ENCODE peak calls at places on chromosome 12, in four cellular contexts. One of them, this sample, is unnamed.

GRCh38 chr12:52629251-52630103 is 11.1 kb upstream of the KRT73 start:
- DNase-seq in pancreas: no peak
- DNase-seq in hepatocyte: no peak
- DNase-seq in CD8-positive, alpha-beta T cell: no peak
- DNase-seq in this sample: no peak

GRCh38 chr12:109932878-109933503 is 32.9 kb downstream of the TCHP start:
- DNase-seq in pancreas: no peak
- DNase-seq in hepatocyte: no peak
- DNase-seq in CD8-positive, alpha-beta T cell: no peak
- DNase-seq in this sample: no peak

GRCh38 chr12:90290980-90291975 is 582.6 kb upstream of the ATP2B1 start:
- DNase-seq in pancreas: no peak
- DNase-seq in hepatocyte: no peak
- DNase-seq in CD8-positive, alpha-beta T cell: no peak
- DNase-seq in this sample: no peak

GRCh38 chr12:20201733-20202132 is 166.6 kb upstream of the PDE3A start:
- DNase-seq in pancreas: no peak
- DNase-seq in hepatocyte: no peak
- DNase-seq in CD8-positive, alpha-beta T cell: no peak
- DNase-seq in this sample: no peak

GRCh38 chr12:6703631-6704030 is 3.0 kb upstream of the PIANP start:
- DNase-seq in pancreas: no peak
- DNase-seq in hepatocyte: no peak
- DNase-seq in CD8-positive, alpha-beta T cell: no peak
- DNase-seq in this sample: no peak

GRCh38 chr12:29921307-29921706 is 137.6 kb upstream of the TMTC1 start:
- DNase-seq in pancreas: no peak
- DNase-seq in hepatocyte: peak; percentile 53
- DNase-seq in CD8-positive, alpha-beta T cell: no peak
- DNase-seq in this sample: peak; percentile 48

GRCh38 chr12:46956451-46957035 is 122.9 kb upstream of the PCED1B start:
- DNase-seq in pancreas: no peak
- DNase-seq in hepatocyte: no peak
- DNase-seq in CD8-positive, alpha-beta T cell: no peak
- DNase-seq in this sample: no peak

GRCh38 chr12:67681145-67681778 is 32.7 kb downstream of the DYRK2 start:
- DNase-seq in pancreas: no peak
- DNase-seq in hepatocyte: peak; percentile 47
- DNase-seq in CD8-positive, alpha-beta T cell: no peak
- DNase-seq in this sample: peak; percentile 97

GRCh38 chr12:54840293-54840692 is 14.0 kb upstream of the MUCL1 start:
- DNase-seq in pancreas: no peak
- DNase-seq in hepatocyte: no peak
- DNase-seq in CD8-positive, alpha-beta T cell: no peak
- DNase-seq in this sample: no peak

GRCh38 chr12:3091650-3092207 is 14.6 kb downstream of the TSPAN9 start:
- DNase-seq in pancreas: no peak
- DNase-seq in hepatocyte: no peak
- DNase-seq in CD8-positive, alpha-beta T cell: no peak
- DNase-seq in this sample: no peak

GRCh38 chr12:92382383-92382878 is 236.8 kb upstream of the BTG1 start:
- DNase-seq in pancreas: no peak
- DNase-seq in hepatocyte: no peak
- DNase-seq in CD8-positive, alpha-beta T cell: no peak
- DNase-seq in this sample: no peak

GRCh38 chr12:87687362-87687761 is 341.8 kb downstream of the C12orf50 start:
- DNase-seq in pancreas: no peak
- DNase-seq in hepatocyte: peak; percentile 11
- DNase-seq in CD8-positive, alpha-beta T cell: no peak
- DNase-seq in this sample: peak; percentile 63

GRCh38 chr12:67590122-67590795 is 58.3 kb upstream of the DYRK2 start:
- DNase-seq in pancreas: no peak
- DNase-seq in hepatocyte: no peak
- DNase-seq in CD8-positive, alpha-beta T cell: peak; percentile 54
- DNase-seq in this sample: no peak

GRCh38 chr12:21934173-21934572 is 7.1 kb downstream of the ABCC9 start:
- DNase-seq in pancreas: no peak
- DNase-seq in hepatocyte: no peak
- DNase-seq in CD8-positive, alpha-beta T cell: no peak
- DNase-seq in this sample: peak; percentile 14

GRCh38 chr12:11623382-11623781 is 26.1 kb upstream of the ETV6 start:
- DNase-seq in pancreas: no peak
- DNase-seq in hepatocyte: peak; percentile 18
- DNase-seq in CD8-positive, alpha-beta T cell: no peak
- DNase-seq in this sample: peak; percentile 16

GRCh38 chr12:42103155-42103554 is 41.5 kb downstream of the GXYLT1 start:
- DNase-seq in pancreas: no peak
- DNase-seq in hepatocyte: no peak
- DNase-seq in CD8-positive, alpha-beta T cell: no peak
- DNase-seq in this sample: no peak

GRCh38 chr12:28777603-28778365 is 371.3 kb upstream of the FAR2 start:
- DNase-seq in pancreas: no peak
- DNase-seq in hepatocyte: no peak
- DNase-seq in CD8-positive, alpha-beta T cell: no peak
- DNase-seq in this sample: no peak

GRCh38 chr12:25997401-25997973 is 39.0 kb downstream of the RASSF8 start:
- DNase-seq in pancreas: no peak
- DNase-seq in hepatocyte: no peak
- DNase-seq in CD8-positive, alpha-beta T cell: no peak
- DNase-seq in this sample: peak; percentile 96

GRCh38 chr12:118061876-118062791 is 1.2 kb upstream of the WSB2 start:
- DNase-seq in pancreas: peak; percentile 39
- DNase-seq in hepatocyte: peak; percentile 62
- DNase-seq in CD8-positive, alpha-beta T cell: peak; percentile 50
- DNase-seq in this sample: peak; percentile 54

GRCh38 chr12:127191124-127191523 is 1075.8 kb upstream of the TMEM132C start:
- DNase-seq in pancreas: no peak
- DNase-seq in hepatocyte: no peak
- DNase-seq in CD8-positive, alpha-beta T cell: no peak
- DNase-seq in this sample: peak; percentile 84

GRCh38 chr12:92122941-92123779 is 22.5 kb downstream of the BTG1 start:
- DNase-seq in pancreas: no peak
- DNase-seq in hepatocyte: no peak
- DNase-seq in CD8-positive, alpha-beta T cell: no peak
- DNase-seq in this sample: no peak

GRCh38 chr12:22415342-22416309 is 81.1 kb upstream of the ST8SIA1 start:
- DNase-seq in pancreas: no peak
- DNase-seq in hepatocyte: no peak
- DNase-seq in CD8-positive, alpha-beta T cell: no peak
- DNase-seq in this sample: peak; percentile 85

GRCh38 chr12:26226629-26227375 is 31.4 kb downstream of the SSPN start:
- DNase-seq in pancreas: peak; percentile 42
- DNase-seq in hepatocyte: peak; percentile 51
- DNase-seq in CD8-positive, alpha-beta T cell: no peak
- DNase-seq in this sample: peak; percentile 39

GRCh38 chr12:52903855-52904508 is 894 bp downstream of the KRT8 start:
- DNase-seq in pancreas: peak; percentile 91
- DNase-seq in hepatocyte: peak; percentile 86
- DNase-seq in CD8-positive, alpha-beta T cell: peak; percentile 55
- DNase-seq in this sample: peak; percentile 39

DNA sequence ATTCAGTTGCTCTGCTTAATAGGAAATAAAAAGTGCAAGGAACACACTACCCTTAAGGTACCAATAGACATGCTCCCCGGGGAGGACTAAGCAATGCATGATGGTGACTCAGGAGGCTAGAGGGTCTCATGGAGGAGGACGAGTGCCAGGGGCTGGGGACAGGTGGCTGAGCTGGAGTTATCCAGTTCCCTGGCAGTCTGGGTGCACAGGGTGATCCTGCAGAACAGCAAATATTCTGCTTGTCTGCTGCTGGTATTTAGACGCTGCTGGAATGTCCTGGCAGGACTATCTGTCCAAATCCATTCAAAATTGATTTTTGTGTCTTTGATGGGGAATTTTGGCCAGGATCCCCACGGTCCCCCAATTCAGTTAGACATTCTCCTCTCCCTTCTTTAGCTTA is 138.7 kb downstream of the C12orf75 start:
- DNase-seq in pancreas: no peak
- DNase-seq in hepatocyte: no peak
- DNase-seq in CD8-positive, alpha-beta T cell: no peak
- DNase-seq in this sample: no peak
- TF ChIP-seq CTCF in pancreas: no peak
- TF ChIP-seq CTCF in hepatocyte: no peak
- TF ChIP-seq CTCF in CD8-positive, alpha-beta T cell: no peak
- TF ChIP-seq CTCF in this sample: no peak

DNA sequence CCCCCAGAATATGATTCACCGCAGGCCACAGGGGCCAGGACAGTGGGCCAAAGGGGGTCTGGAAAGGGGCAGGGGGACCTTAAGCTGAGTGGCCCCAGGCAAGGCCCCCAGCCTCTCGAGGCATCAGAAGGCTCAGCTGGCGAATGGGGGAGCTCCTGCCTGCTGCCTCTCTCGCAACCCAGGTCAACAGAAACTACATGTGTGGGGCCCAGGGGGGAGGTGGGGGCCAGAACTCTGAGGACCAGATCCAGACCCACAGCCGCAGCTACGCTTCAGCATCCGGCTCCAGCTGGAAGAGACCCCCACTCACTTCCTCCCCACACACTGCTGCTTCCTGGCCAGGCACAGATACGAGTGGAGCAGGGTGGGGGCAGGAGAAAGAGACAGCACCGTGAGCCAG is 46.5 kb downstream of the NCOR2 start:
- DNase-seq in pancreas: peak; percentile 63
- DNase-seq in hepatocyte: no peak
- DNase-seq in CD8-positive, alpha-beta T cell: no peak
- DNase-seq in this sample: no peak
- H3K4me1 ChIP-seq in pancreas: peaks cover 30% of the 10 kb centered on the region
- H3K4me1 ChIP-seq in hepatocyte: peaks cover 44% of the 10 kb centered on the region
- H3K4me1 ChIP-seq in CD8-positive, alpha-beta T cell: peaks cover 4% of the 10 kb centered on the region
- H3K4me1 ChIP-seq in this sample: peaks cover 77% of the 10 kb centered on the region

GRCh38 chr12:5073838-5074237 is 30.2 kb downstream of the KCNA5 start:
- DNase-seq in pancreas: no peak
- DNase-seq in hepatocyte: no peak
- DNase-seq in CD8-positive, alpha-beta T cell: no peak
- DNase-seq in this sample: no peak
- TF ChIP-seq CTCF in pancreas: no peak
- TF ChIP-seq CTCF in hepatocyte: peak; percentile 39
- TF ChIP-seq CTCF in CD8-positive, alpha-beta T cell: no peak
- TF ChIP-seq CTCF in this sample: peak; percentile 49

DNA sequence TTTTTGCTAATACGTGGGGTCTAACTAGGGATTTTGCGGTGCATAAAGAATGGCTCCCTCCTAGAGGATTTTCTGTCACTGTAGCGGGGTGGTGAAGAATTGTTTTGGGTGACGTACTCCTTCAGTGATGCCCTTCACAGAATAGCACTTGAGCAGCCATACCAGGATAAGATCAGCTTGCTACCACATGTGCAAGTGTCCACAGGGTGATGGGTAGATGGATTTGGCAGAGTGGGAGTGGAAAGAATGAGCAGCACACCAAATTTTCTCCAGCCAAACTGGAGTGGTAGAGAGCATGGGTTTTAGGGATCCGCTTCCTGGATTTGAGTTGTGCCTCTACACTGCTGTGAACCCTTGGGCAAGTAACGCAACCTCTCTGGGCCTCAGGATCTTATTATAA is 2.3 kb downstream of the TCP11L2 start:
- DNase-seq in pancreas: no peak
- DNase-seq in hepatocyte: no peak
- DNase-seq in CD8-positive, alpha-beta T cell: no peak
- DNase-seq in this sample: no peak
- H3K4me1 ChIP-seq in pancreas: peaks cover 23% of the 10 kb centered on the region
- H3K4me1 ChIP-seq in hepatocyte: peaks cover 51% of the 10 kb centered on the region
- H3K4me1 ChIP-seq in CD8-positive, alpha-beta T cell: peaks cover 50% of the 10 kb centered on the region
- H3K4me1 ChIP-seq in this sample: peaks cover 20% of the 10 kb centered on the region

GRCh38 chr12:94983321-94983720 is 20.2 kb downstream of the NDUFA12 start:
- DNase-seq in pancreas: no peak
- DNase-seq in hepatocyte: no peak
- DNase-seq in CD8-positive, alpha-beta T cell: no peak
- DNase-seq in this sample: peak; percentile 70

GRCh38 chr12:94982456-94982855 is 21.0 kb downstream of the NDUFA12 start:
- DNase-seq in pancreas: no peak
- DNase-seq in hepatocyte: no peak
- DNase-seq in CD8-positive, alpha-beta T cell: no peak
- DNase-seq in this sample: peak; percentile 36

GRCh38 chr12:94977766-94978468 is 25.6 kb downstream of the NDUFA12 start:
- DNase-seq in pancreas: no peak
- DNase-seq in hepatocyte: no peak
- DNase-seq in CD8-positive, alpha-beta T cell: no peak
- DNase-seq in this sample: no peak

GRCh38 chr12:94979941-94980340 is 23.6 kb downstream of the NDUFA12 start:
- DNase-seq in pancreas: no peak
- DNase-seq in hepatocyte: no peak
- DNase-seq in CD8-positive, alpha-beta T cell: no peak
- DNase-seq in this sample: no peak

DNA sequence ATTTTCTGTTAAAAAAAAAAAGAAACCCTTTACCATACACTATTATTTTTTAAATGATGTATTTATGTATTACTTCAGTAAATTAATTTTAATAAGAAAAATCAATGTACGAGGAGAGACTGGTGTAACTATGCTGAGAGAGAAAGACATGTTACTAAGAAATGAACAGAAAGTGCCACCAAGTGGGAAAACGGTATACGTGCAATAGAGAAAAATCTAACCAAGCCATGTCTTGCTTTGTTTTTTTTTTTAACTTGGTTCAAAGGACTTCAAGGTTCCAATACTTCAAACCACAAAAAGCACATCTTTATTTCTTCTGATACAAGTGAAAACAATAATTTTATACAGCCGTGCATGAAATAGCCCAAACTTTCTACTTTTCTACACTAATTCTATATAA is 22.9 kb downstream of the NDUFA12 start:
- DNase-seq in pancreas: no peak
- DNase-seq in hepatocyte: peak; percentile 37
- DNase-seq in CD8-positive, alpha-beta T cell: no peak
- DNase-seq in this sample: peak; percentile 5
- TF ChIP-seq CTCF in pancreas: no peak
- TF ChIP-seq CTCF in hepatocyte: peak; percentile 64
- TF ChIP-seq CTCF in CD8-positive, alpha-beta T cell: peak; percentile 26
- TF ChIP-seq CTCF in this sample: peak; percentile 23

DNA sequence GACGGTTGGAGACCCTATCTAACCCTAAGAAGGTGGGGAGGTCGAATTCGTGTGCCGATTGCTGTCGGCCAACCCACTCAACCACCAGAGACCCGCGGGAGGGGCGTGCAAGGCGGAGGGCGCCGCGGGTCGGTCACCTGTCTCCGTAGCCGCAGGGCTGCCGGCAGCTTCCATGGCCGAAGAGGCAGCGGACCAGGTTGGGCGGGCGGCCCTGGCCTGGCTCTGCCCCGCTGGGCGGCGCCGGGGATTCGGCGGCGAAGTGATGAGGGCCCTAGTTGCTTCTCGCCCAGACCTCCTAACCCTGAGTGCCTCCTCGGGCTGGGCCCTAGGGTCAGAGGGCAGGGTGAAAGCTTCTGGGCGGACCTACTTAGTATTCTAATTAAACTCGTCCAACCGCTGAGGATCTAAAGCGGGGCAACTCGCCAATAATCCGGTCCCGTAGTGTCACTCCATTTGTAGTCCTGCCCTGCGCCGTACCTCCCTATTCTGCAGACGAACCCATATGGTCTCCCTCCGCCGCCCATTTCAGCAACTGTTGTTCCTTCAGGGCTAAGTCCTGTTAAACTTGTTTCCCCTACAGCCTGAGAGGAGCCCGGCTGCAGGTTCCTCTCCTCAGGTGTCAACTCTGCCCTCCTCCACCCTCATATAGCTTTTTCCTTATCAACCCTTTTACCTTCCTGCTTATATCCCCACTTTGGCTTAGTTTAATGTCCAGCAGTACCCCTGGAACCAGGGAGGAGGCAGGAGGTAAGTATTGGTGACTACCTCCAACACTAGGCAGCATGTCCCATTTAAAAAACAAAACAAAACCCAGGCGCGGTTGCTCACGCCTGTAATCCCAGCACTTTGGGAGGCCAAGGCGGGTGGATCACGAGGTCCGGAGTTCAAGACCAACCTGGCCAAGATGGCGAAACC is at the start of gene PYM1:
- DNase-seq in pancreas: peak; percentile 92
- DNase-seq in hepatocyte: peak; percentile 78
- DNase-seq in CD8-positive, alpha-beta T cell: peak; percentile 84
- DNase-seq in this sample: peak; percentile 48
- H3K4me1 ChIP-seq in pancreas: peaks cover 35% of the 10 kb centered on the region
- H3K4me1 ChIP-seq in hepatocyte: peaks cover 37% of the 10 kb centered on the region
- H3K4me1 ChIP-seq in CD8-positive, alpha-beta T cell: peaks cover 41% of the 10 kb centered on the region
- H3K4me1 ChIP-seq in this sample: peaks cover 30% of the 10 kb centered on the region